ENCODE peak calls at places on chromosomes 2 and 18, in ten cellular contexts. D is uterus, X is IMR-90, L is heart left ventricle, P is breast epithelium, R is A549, A is HepG2, B is prostate gland, Z is right lobe of liver, T is tibial nerve. U is an unnamed sample.

GRCh38 chr2:84971799-84972790 is 1.1 kb downstream of the KCMF1 start:
- DNase-seq in X (peak; percentile 42), L (peak; percentile 57), Z (peak; percentile 74), B (peak; percentile 28), A (no peak), R (no peak), D (peak; percentile 23), P (peak; percentile 61), T (no peak), U (no peak)

GRCh38 chr18:36454848-36455458 is 157.4 kb downstream of the FHOD3 start:
- DNase-seq in Z (no peak), R (no peak), B (no peak), D (no peak), X (no peak), P (no peak), L (no peak), A (no peak), T (no peak), U (no peak)

GRCh38 chr2:29655391-29656086 is 265.8 kb downstream of the ALK start:
- DNase-seq in P (no peak), R (no peak), Z (no peak), B (no peak), L (peak; percentile 53), D (peak; percentile 35), X (no peak), T (no peak), A (no peak), U (no peak)

GRCh38 chr18:24209558-24209957 is 70.7 kb downstream of the CABYR start:
- DNase-seq in R (no peak), D (no peak), B (no peak), P (no peak), L (no peak), X (peak; percentile 42), A (no peak), Z (no peak), T (no peak), U (no peak)

GRCh38 chr2:135169900-135170753 is 118.0 kb downstream of the RAB3GAP1 start:
- DNase-seq in A (no peak), Z (no peak), P (no peak), D (no peak), R (no peak), T (no peak), X (no peak), L (no peak), B (no peak), U (no peak)

GRCh38 chr18:21330122-21330701 is 88.2 kb downstream of the GREB1L start:
- DNase-seq in T (no peak), Z (peak; percentile 92), A (peak; percentile 32), B (no peak), D (no peak), R (peak; percentile 9), X (no peak), P (no peak), L (peak; percentile 54), U (peak; percentile 33)

GRCh38 chr18:26386002-26386401 is 159.8 kb downstream of the TAF4B start:
- DNase-seq in R (no peak), T (no peak), X (peak; percentile 46), Z (no peak), L (no peak), B (no peak), D (no peak), P (no peak), A (peak; percentile 65), U (no peak)

GRCh38 chr2:140667203-140667602 is 1463.6 kb downstream of the LRP1B start:
- DNase-seq in P (no peak), B (no peak), X (no peak), A (no peak), Z (no peak), T (no peak), L (no peak), R (no peak), D (no peak), U (no peak)

GRCh38 chr18:62279561-62279960 is 45.5 kb upstream of the TNFRSF11A start:
- DNase-seq in T (no peak), B (no peak), X (no peak), P (no peak), L (no peak), R (no peak), A (no peak), D (no peak), Z (no peak), U (no peak)

GRCh38 chr2:3173031-3173430 is 204.6 kb downstream of the EIPR1 start:
- DNase-seq in R (no peak), P (no peak), A (no peak), L (no peak), Z (no peak), T (no peak), D (no peak), X (no peak), B (peak; percentile 58), U (no peak)

GRCh38 chr18:68714356-68714706 is 577 bp downstream of the TMX3 start:
- DNase-seq in R (peak; percentile 6), Z (no peak), T (no peak), P (no peak), B (peak; percentile 6), L (no peak), X (no peak), D (no peak), A (peak; percentile 4), U (no peak)

GRCh38 chr2:231621051-231621879 is 28.6 kb downstream of the TEX44 start:
- DNase-seq in P (peak; percentile 85), B (peak; percentile 75), T (no peak), Z (no peak), R (no peak), X (no peak), A (no peak), D (peak; percentile 85), L (peak; percentile 71), U (no peak)

GRCh38 chr18:22286576-22286975 is 117.2 kb downstream of the GATA6 start:
- DNase-seq in D (no peak), R (no peak), Z (peak; percentile 80), A (no peak), X (no peak), L (no peak), P (no peak), B (peak; percentile 62), T (no peak), U (no peak)

GRCh38 chr18:77131100-77131651 is 1.4 kb downstream of the MBP start:
- DNase-seq in T (no peak), L (peak; percentile 72), X (no peak), R (no peak), P (no peak), D (no peak), B (no peak), A (no peak), Z (no peak), U (no peak)

GRCh38 chr2:47311764-47312503 is 91.0 kb upstream of the MSH2 start:
- DNase-seq in P (no peak), D (no peak), T (no peak), A (no peak), R (no peak), Z (no peak), X (no peak), L (no peak), B (no peak), U (no peak)

GRCh38 chr2:47312504-47312875 is 90.5 kb upstream of the MSH2 start:
- DNase-seq in A (no peak), Z (no peak), R (no peak), B (no peak), P (no peak), L (no peak), T (no peak), D (no peak), X (no peak), U (no peak)

GRCh38 chr2:47310801-47311560 is 92.0 kb upstream of the MSH2 start:
- DNase-seq in R (no peak), D (peak; percentile 32), X (no peak), A (peak; percentile 73), Z (no peak), L (peak; percentile 61), T (peak; percentile 40), B (no peak), P (no peak), U (no peak)

GRCh38 chr2:47309472-47309951 is 93.4 kb upstream of the MSH2 start:
- DNase-seq in T (no peak), Z (no peak), D (no peak), X (no peak), L (no peak), B (no peak), A (peak; percentile 74), P (no peak), R (no peak), U (no peak)

GRCh38 chr2:47309952-47310800 is 92.8 kb upstream of the MSH2 start:
- DNase-seq in R (no peak), P (no peak), A (peak; percentile 96), Z (no peak), D (no peak), X (peak; percentile 51), B (no peak), L (peak; percentile 40), T (no peak), U (no peak)
- TF ChIP-seq POLR2A in R (no peak), P (no peak), A (no peak), Z (no peak), D (no peak), X (no peak), B (no peak), L (no peak), T (no peak), U (no peak)

GRCh38 chr2:58991357-58991756 is 750.2 kb upstream of the FANCL start:
- DNase-seq in D (no peak), P (no peak), A (no peak), R (no peak), L (no peak), B (no peak), X (no peak), T (no peak), Z (no peak), U (no peak)
- TF ChIP-seq POLR2A in D (no peak), P (no peak), A (no peak), R (no peak), L (no peak), B (no peak), X (no peak), T (no peak), Z (no peak), U (no peak)

DNA sequence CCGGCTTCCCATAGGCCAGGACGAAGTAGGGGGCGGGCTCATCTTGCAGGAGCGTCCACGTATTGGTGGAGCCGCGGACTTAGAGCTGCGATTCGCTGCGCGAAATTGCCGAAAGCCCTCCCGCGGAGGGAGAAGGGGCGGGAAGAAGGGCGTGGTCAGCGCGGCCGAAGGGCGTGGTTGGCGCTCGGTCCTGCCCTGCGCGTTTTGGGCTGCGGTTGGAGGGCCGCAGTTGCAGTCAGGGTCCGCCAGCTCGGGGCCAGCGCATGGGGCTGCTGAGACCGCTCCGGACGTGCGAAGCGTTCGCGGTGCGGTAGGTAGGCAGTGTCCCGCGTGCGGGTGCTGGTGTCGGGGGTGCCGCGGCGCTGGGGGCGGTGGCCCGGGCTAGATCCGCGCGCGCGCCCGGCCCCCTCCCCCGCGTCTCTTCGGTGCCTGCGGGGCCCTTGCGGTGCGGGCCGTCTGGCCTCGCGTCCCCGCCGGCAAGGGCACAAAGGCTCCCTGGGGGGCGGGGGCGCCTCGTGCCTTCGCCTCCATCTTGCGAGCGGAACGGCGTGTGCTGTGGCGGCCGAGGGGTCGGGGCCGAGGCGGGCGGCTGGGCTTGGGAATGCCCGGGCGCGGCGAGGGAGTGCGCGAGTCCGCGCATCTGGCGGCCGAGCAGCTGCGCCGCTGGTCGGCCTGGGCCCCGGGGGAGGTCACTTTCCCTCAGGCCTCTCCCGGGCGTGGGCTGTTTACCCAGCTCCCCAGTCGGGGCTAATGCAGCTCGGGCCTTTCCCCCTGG is at the start of gene CEP68:
- DNase-seq in R (peak; percentile 99), Z (peak; percentile 98), D (peak; percentile 97), T (peak; percentile 94), L (peak; percentile 98), A (peak; percentile 98), X (peak; percentile 97), B (peak; percentile 97), P (peak; percentile 97), U (peak; percentile 95)
- TF ChIP-seq POLR2A in R (peak; percentile 97), Z (peak; percentile 86), D (peak; percentile 96), T (peak; percentile 76), L (peak; percentile 96), A (peak; percentile 99), X (peak; percentile 80), B (peak; percentile 94), P (peak; percentile 82), U (peak; percentile 91)

GRCh38 chr2:241678784-241679540 is 7.7 kb downstream of the DTYMK start:
- DNase-seq in R (no peak), P (no peak), A (no peak), Z (no peak), L (no peak), D (no peak), X (no peak), T (no peak), B (no peak), U (no peak)
- TF ChIP-seq POLR2A in R (no peak), P (no peak), A (no peak), Z (no peak), L (no peak), D (no peak), X (no peak), T (no peak), B (no peak), U (no peak)

U was measured in H54.